ENCODE peak calls at places on chromosomes 11 and 22, in eight cellular contexts. P is fibroblast of lung; Q is HuH-7.5; B is H9; D is stimulated activated CD4-positive, alpha-beta T cell treated with anti-CD3 and anti-CD28 coated beads, Interleukin-12 subunit alpha, Interleukin-12 subunit beta, amount 100 ng/mL, for 4 hours; O is stomach; E is T-helper 17 cell; Z is left ventricle myocardium inferior. W is an unnamed sample.

GRCh38 chr11:76105637-76106036 is 100.7 kb downstream of the WNT11 start:
- DNase-seq in P (no peak), Q (no peak), B (no peak), D (no peak), O (no peak), E (no peak), Z (no peak), W (no peak)

GRCh38 chr11:45543808-45544422 is 121.5 kb downstream of the CHST1 start:
- DNase-seq in P (peak; percentile 2), Q (no peak), B (peak; percentile 54), D (no peak), O (no peak), E (no peak), Z (no peak), W (peak; percentile 79)

GRCh38 chr22:42000466-42000865 is 1.9 kb downstream of the WBP2NL start:
- DNase-seq in P (no peak), Q (no peak), B (no peak), D (no peak), O (no peak), E (no peak), Z (no peak), W (no peak)

GRCh38 chr11:28401446-28401845 is 293.3 kb downstream of the METTL15 start:
- DNase-seq in P (no peak), Q (no peak), B (no peak), D (no peak), O (no peak), E (no peak), Z (no peak), W (no peak)

GRCh38 chr11:15770798-15771414 is 585.4 kb downstream of the SOX6 start:
- DNase-seq in P (peak; percentile 36), Q (peak; percentile 9), B (peak; percentile 68), D (peak; percentile 9), O (peak; percentile 37), E (no peak), Z (peak; percentile 27), W (peak; percentile 61)

GRCh38 chr22:21815958-21816357 is 51.5 kb downstream of the MAPK1 start:
- DNase-seq in P (no peak), Q (no peak), B (no peak), D (no peak), O (no peak), E (no peak), Z (no peak), W (no peak)

GRCh38 chr22:44338183-44338812 is 25.5 kb upstream of the SHISAL1 start:
- DNase-seq in P (no peak), Q (no peak), B (no peak), D (no peak), O (peak; percentile 80), E (no peak), Z (peak; percentile 33), W (no peak)

GRCh38 chr11:44332665-44333064 is 22.7 kb upstream of the ALX4 start:
- DNase-seq in P (no peak), Q (no peak), B (no peak), D (no peak), O (no peak), E (no peak), Z (no peak), W (no peak)

GRCh38 chr11:68979931-68980775 is 633 bp downstream of the MRGPRD start:
- DNase-seq in P (no peak), Q (no peak), B (peak; percentile 29), D (no peak), O (no peak), E (no peak), Z (no peak), W (no peak)

GRCh38 chr22:22047266-22047665 is 64.7 kb upstream of the TOP3B start:
- DNase-seq in P (no peak), Q (no peak), B (no peak), D (no peak), O (no peak), E (no peak), Z (no peak), W (no peak)

GRCh38 chr11:61138940-61139339 is 22.3 kb downstream of the VPS37C start:
- DNase-seq in P (peak; percentile 90), Q (no peak), B (no peak), D (no peak), O (no peak), E (no peak), Z (no peak), W (no peak)

GRCh38 chr11:70140859-70141489 is 62.1 kb upstream of the FADD start:
- DNase-seq in P (no peak), Q (no peak), B (no peak), D (no peak), O (no peak), E (no peak), Z (no peak), W (no peak)

GRCh38 chr11:32145282-32145681 is 54.4 kb downstream of the RCN1 start:
- DNase-seq in P (no peak), Q (no peak), B (no peak), D (no peak), O (no peak), E (no peak), Z (no peak), W (no peak)

GRCh38 chr11:92596596-92597317 is 372.1 kb downstream of the FAT3 start:
- DNase-seq in P (peak; percentile 63), Q (no peak), B (no peak), D (no peak), O (no peak), E (no peak), Z (no peak), W (no peak)

W was measured in neural progenitor cell.